ENCODE peak calls at places on chromosomes 11 and 22, in five cellular contexts. J is AG08395; V is choroid plexus epithelial cell; G is activated naive CD4-positive, alpha-beta T cell treated with anti-CD3 and anti-CD28 coated beads, Interleukin-2, amount 50 U/mL, for 72 hours; E is left ventricle myocardium inferior. U is an unnamed sample.

GRCh38 chr22:37105154-37105553 is 4.4 kb downstream of the TMPRSS6 start:
- DNase-seq in J (no peak), V (no peak), G (no peak), E (no peak), U (no peak)

GRCh38 chr11:61158691-61159381 is 2.4 kb downstream of the VPS37C start:
- DNase-seq in J (peak), V (peak), G (no peak), E (no peak), U (peak)

GRCh38 chr11:2882681-2883110 is 2.9 kb downstream of the CDKN1C start:
- DNase-seq in J (no peak), V (no peak), G (no peak), E (no peak), U (no peak)

GRCh38 chr11:75453916-75454655 is 21.1 kb upstream of the KLHL35 start:
- DNase-seq in J (peak), V (peak), G (no peak), E (no peak), U (no peak)

GRCh38 chr11:36454991-36455611 is 55.0 kb downstream of the TRAF6 start:
- DNase-seq in J (no peak), V (peak), G (no peak), E (no peak), U (peak)

GRCh38 chr22:30246962-30247376 is 410 bp upstream of the LIF start:
- DNase-seq in J (no peak), V (no peak), G (peak), E (no peak), U (no peak)

GRCh38 chr11:45385844-45386243 is 99.7 kb upstream of the SYT13 start:
- DNase-seq in J (no peak), V (no peak), G (no peak), E (no peak), U (no peak)

GRCh38 chr11:133896028-133896427 is 50.7 kb upstream of the SPATA19 start:
- DNase-seq in J (no peak), V (no peak), G (no peak), E (no peak), U (no peak)

GRCh38 chr11:84886344-84886743 is 740.8 kb downstream of the DLG2 start:
- DNase-seq in J (peak), V (peak), G (no peak), E (no peak), U (peak)

GRCh38 chr11:14789879-14790484 is 102.0 kb downstream of the CYP2R1 start:
- DNase-seq in J (no peak), V (peak), G (no peak), E (no peak), U (no peak)

GRCh38 chr22:38302906-38303305 is 14.3 kb downstream of the CSNK1E start:
- DNase-seq in J (no peak), V (no peak), G (no peak), E (no peak), U (no peak)

GRCh38 chr11:1942541-1943260 is 4.4 kb upstream of the MRPL23 start:
- DNase-seq in J (no peak), V (no peak), G (peak), E (no peak), U (no peak)

GRCh38 chr22:37162221-37163095 is 12.7 kb upstream of the IL2RB start:
- DNase-seq in J (no peak), V (peak), G (peak), E (no peak), U (no peak)

GRCh38 chr11:47280860-47281259 is 10.9 kb downstream of the MADD start:
- DNase-seq in J (no peak), V (no peak), G (no peak), E (no peak), U (no peak)